ENCODE peak calls at places on chromosomes 1 and 21, in ten cellular contexts. One of them, this sample, is unnamed.

GRCh38 chr1:26728645-26729044 is 32.8 kb downstream of the ARID1A start:
- DNase-seq in GM23248: no peak
- DNase-seq in iPS-NIHi11: no peak
- DNase-seq in CD4-positive, alpha-beta memory T cell: no peak
- DNase-seq in right lobe of liver: no peak
- DNase-seq in EL: no peak
- DNase-seq in RPMI8226: no peak
- DNase-seq in RWPE1: no peak
- DNase-seq in H54: no peak
- DNase-seq in NCI-H1105: no peak
- DNase-seq in this sample: no peak

GRCh38 chr1:184604152-184604900 is 150.3 kb downstream of the EDEM3 start:
- DNase-seq in RPMI8226: no peak
- DNase-seq in iPS-NIHi11: no peak
- DNase-seq in RWPE1: no peak
- DNase-seq in EL: no peak
- DNase-seq in right lobe of liver: no peak
- DNase-seq in GM23248: peak; percentile 11
- DNase-seq in H54: no peak
- DNase-seq in NCI-H1105: no peak
- DNase-seq in CD4-positive, alpha-beta memory T cell: no peak
- DNase-seq in this sample: no peak

GRCh38 chr21:37224861-37225260 is 42.3 kb downstream of the VPS26C start:
- DNase-seq in EL: no peak
- DNase-seq in RPMI8226: no peak
- DNase-seq in iPS-NIHi11: no peak
- DNase-seq in RWPE1: no peak
- DNase-seq in H54: no peak
- DNase-seq in CD4-positive, alpha-beta memory T cell: no peak
- DNase-seq in GM23248: no peak
- DNase-seq in right lobe of liver: no peak
- DNase-seq in NCI-H1105: no peak
- DNase-seq in this sample: no peak

GRCh38 chr1:91026320-91026719 is 4.5 kb upstream of the ZNF644 start:
- DNase-seq in iPS-NIHi11: no peak
- DNase-seq in EL: no peak
- DNase-seq in H54: no peak
- DNase-seq in RWPE1: no peak
- DNase-seq in GM23248: no peak
- DNase-seq in RPMI8226: no peak
- DNase-seq in right lobe of liver: no peak
- DNase-seq in CD4-positive, alpha-beta memory T cell: no peak
- DNase-seq in NCI-H1105: no peak
- DNase-seq in this sample: no peak

GRCh38 chr1:112263464-112263863 is 132.6 kb upstream of the CTTNBP2NL start:
- DNase-seq in NCI-H1105: no peak
- DNase-seq in H54: peak; percentile 37
- DNase-seq in right lobe of liver: no peak
- DNase-seq in GM23248: peak; percentile 75
- DNase-seq in CD4-positive, alpha-beta memory T cell: no peak
- DNase-seq in RPMI8226: no peak
- DNase-seq in iPS-NIHi11: no peak
- DNase-seq in RWPE1: peak; percentile 3
- DNase-seq in EL: peak; percentile 9
- DNase-seq in this sample: peak; percentile 75

GRCh38 chr1:168428063-168428731 is 115.6 kb downstream of the XCL2 start:
- DNase-seq in RPMI8226: no peak
- DNase-seq in NCI-H1105: no peak
- DNase-seq in right lobe of liver: no peak
- DNase-seq in CD4-positive, alpha-beta memory T cell: no peak
- DNase-seq in GM23248: peak; percentile 54
- DNase-seq in RWPE1: no peak
- DNase-seq in iPS-NIHi11: peak; percentile 45
- DNase-seq in H54: no peak
- DNase-seq in EL: peak; percentile 58
- DNase-seq in this sample: peak; percentile 85

GRCh38 chr1:223886516-223886921 is 40.8 kb upstream of the TP53BP2 start:
- DNase-seq in right lobe of liver: peak; percentile 41
- DNase-seq in NCI-H1105: no peak
- DNase-seq in H54: no peak
- DNase-seq in EL: peak; percentile 11
- DNase-seq in GM23248: peak; percentile 1
- DNase-seq in iPS-NIHi11: no peak
- DNase-seq in RWPE1: peak; percentile 26
- DNase-seq in CD4-positive, alpha-beta memory T cell: no peak
- DNase-seq in RPMI8226: no peak
- DNase-seq in this sample: no peak

GRCh38 chr1:161843156-161843555 is 77.0 kb downstream of the ATF6 start:
- DNase-seq in RPMI8226: no peak
- DNase-seq in right lobe of liver: no peak
- DNase-seq in H54: no peak
- DNase-seq in EL: no peak
- DNase-seq in CD4-positive, alpha-beta memory T cell: no peak
- DNase-seq in iPS-NIHi11: no peak
- DNase-seq in GM23248: peak; percentile 40
- DNase-seq in NCI-H1105: no peak
- DNase-seq in RWPE1: no peak
- DNase-seq in this sample: peak; percentile 69

GRCh38 chr1:25806418-25806817 is 6.4 kb downstream of the SELENON start:
- DNase-seq in right lobe of liver: no peak
- DNase-seq in RWPE1: no peak
- DNase-seq in iPS-NIHi11: no peak
- DNase-seq in CD4-positive, alpha-beta memory T cell: no peak
- DNase-seq in EL: peak; percentile 61
- DNase-seq in GM23248: peak; percentile 78
- DNase-seq in NCI-H1105: no peak
- DNase-seq in H54: no peak
- DNase-seq in RPMI8226: no peak
- DNase-seq in this sample: peak; percentile 64

GRCh38 chr1:204828352-204828850 is 42.3 kb upstream of the NFASC start:
- DNase-seq in RPMI8226: peak; percentile 66
- DNase-seq in RWPE1: peak; percentile 79
- DNase-seq in EL: peak; percentile 75
- DNase-seq in H54: peak; percentile 87
- DNase-seq in right lobe of liver: peak; percentile 46
- DNase-seq in GM23248: peak; percentile 96
- DNase-seq in CD4-positive, alpha-beta memory T cell: no peak
- DNase-seq in iPS-NIHi11: peak; percentile 97
- DNase-seq in NCI-H1105: peak; percentile 84
- DNase-seq in this sample: peak; percentile 54

GRCh38 chr1:201119206-201119814 is 7.1 kb upstream of the CACNA1S start:
- DNase-seq in H54: peak; percentile 82
- DNase-seq in RWPE1: peak; percentile 45
- DNase-seq in RPMI8226: peak; percentile 73
- DNase-seq in GM23248: peak; percentile 68
- DNase-seq in EL: peak; percentile 46
- DNase-seq in right lobe of liver: no peak
- DNase-seq in CD4-positive, alpha-beta memory T cell: peak; percentile 35
- DNase-seq in iPS-NIHi11: peak; percentile 76
- DNase-seq in NCI-H1105: no peak
- DNase-seq in this sample: peak; percentile 19

GRCh38 chr1:200290010-200290685 is 119.7 kb downstream of the ZNF281 start:
- DNase-seq in CD4-positive, alpha-beta memory T cell: no peak
- DNase-seq in RWPE1: peak; percentile 21
- DNase-seq in iPS-NIHi11: peak; percentile 44
- DNase-seq in NCI-H1105: no peak
- DNase-seq in right lobe of liver: no peak
- DNase-seq in RPMI8226: peak; percentile 37
- DNase-seq in EL: peak; percentile 24
- DNase-seq in H54: no peak
- DNase-seq in GM23248: peak; percentile 29
- DNase-seq in this sample: no peak

GRCh38 chr21:20943476-20944085 is 54.6 kb upstream of the NCAM2 start:
- DNase-seq in H54: no peak
- DNase-seq in right lobe of liver: no peak
- DNase-seq in EL: no peak
- DNase-seq in RPMI8226: no peak
- DNase-seq in RWPE1: no peak
- DNase-seq in iPS-NIHi11: no peak
- DNase-seq in GM23248: no peak
- DNase-seq in CD4-positive, alpha-beta memory T cell: no peak
- DNase-seq in NCI-H1105: no peak
- DNase-seq in this sample: no peak

GRCh38 chr1:115515270-115515669 is 126.5 kb upstream of the VANGL1 start:
- DNase-seq in CD4-positive, alpha-beta memory T cell: no peak
- DNase-seq in NCI-H1105: no peak
- DNase-seq in EL: no peak
- DNase-seq in RWPE1: no peak
- DNase-seq in right lobe of liver: no peak
- DNase-seq in iPS-NIHi11: no peak
- DNase-seq in GM23248: no peak
- DNase-seq in H54: no peak
- DNase-seq in RPMI8226: no peak
- DNase-seq in this sample: no peak

GRCh38 chr1:234958066-234958701 is 170.5 kb downstream of the TOMM20 start:
- DNase-seq in RWPE1: no peak
- DNase-seq in iPS-NIHi11: peak; percentile 21
- DNase-seq in EL: no peak
- DNase-seq in NCI-H1105: no peak
- DNase-seq in right lobe of liver: peak; percentile 57
- DNase-seq in RPMI8226: no peak
- DNase-seq in GM23248: no peak
- DNase-seq in CD4-positive, alpha-beta memory T cell: no peak
- DNase-seq in H54: no peak
- DNase-seq in this sample: no peak

GRCh38 chr1:6384962-6385672 is 8.4 kb downstream of the ACOT7 start:
- DNase-seq in CD4-positive, alpha-beta memory T cell: no peak
- DNase-seq in RWPE1: peak; percentile 32
- DNase-seq in iPS-NIHi11: no peak
- DNase-seq in RPMI8226: no peak
- DNase-seq in right lobe of liver: no peak
- DNase-seq in GM23248: no peak
- DNase-seq in EL: no peak
- DNase-seq in H54: no peak
- DNase-seq in NCI-H1105: peak; percentile 58
- DNase-seq in this sample: peak; percentile 31

GRCh38 chr21:44911384-44912157 is 9.1 kb downstream of the ITGB2 start:
- DNase-seq in RWPE1: no peak
- DNase-seq in RPMI8226: peak; percentile 96
- DNase-seq in NCI-H1105: peak; percentile 88
- DNase-seq in GM23248: no peak
- DNase-seq in EL: no peak
- DNase-seq in right lobe of liver: peak; percentile 82
- DNase-seq in CD4-positive, alpha-beta memory T cell: peak; percentile 79
- DNase-seq in H54: peak; percentile 76
- DNase-seq in iPS-NIHi11: no peak
- DNase-seq in this sample: no peak

GRCh38 chr1:228318823-228319241 is 87.8 kb downstream of the TRIM11 start:
- DNase-seq in H54: no peak
- DNase-seq in GM23248: no peak
- DNase-seq in CD4-positive, alpha-beta memory T cell: no peak
- DNase-seq in RWPE1: no peak
- DNase-seq in NCI-H1105: no peak
- DNase-seq in iPS-NIHi11: no peak
- DNase-seq in right lobe of liver: no peak
- DNase-seq in EL: no peak
- DNase-seq in RPMI8226: no peak
- DNase-seq in this sample: no peak

GRCh38 chr1:241810769-241811402 is 37.1 kb upstream of the EXO1 start:
- DNase-seq in H54: no peak
- DNase-seq in EL: no peak
- DNase-seq in CD4-positive, alpha-beta memory T cell: no peak
- DNase-seq in RWPE1: no peak
- DNase-seq in right lobe of liver: no peak
- DNase-seq in NCI-H1105: no peak
- DNase-seq in GM23248: no peak
- DNase-seq in iPS-NIHi11: no peak
- DNase-seq in RPMI8226: peak; percentile 22
- DNase-seq in this sample: no peak

GRCh38 chr1:165116732-165117131 is 239.8 kb downstream of the LMX1A start:
- DNase-seq in H54: peak; percentile 66
- DNase-seq in right lobe of liver: no peak
- DNase-seq in GM23248: peak; percentile 95
- DNase-seq in RWPE1: peak; percentile 88
- DNase-seq in CD4-positive, alpha-beta memory T cell: no peak
- DNase-seq in NCI-H1105: no peak
- DNase-seq in RPMI8226: no peak
- DNase-seq in EL: peak; percentile 85
- DNase-seq in iPS-NIHi11: no peak
- DNase-seq in this sample: peak; percentile 59

GRCh38 chr1:2945821-2946231 is 75.4 kb upstream of the ACTRT2 start:
- DNase-seq in GM23248: no peak
- DNase-seq in RWPE1: no peak
- DNase-seq in NCI-H1105: no peak
- DNase-seq in RPMI8226: no peak
- DNase-seq in CD4-positive, alpha-beta memory T cell: no peak
- DNase-seq in iPS-NIHi11: no peak
- DNase-seq in EL: no peak
- DNase-seq in right lobe of liver: peak; percentile 10
- DNase-seq in H54: no peak
- DNase-seq in this sample: no peak

GRCh38 chr1:210706246-210706645 is 377.5 kb downstream of the HHAT start:
- DNase-seq in GM23248: no peak
- DNase-seq in NCI-H1105: no peak
- DNase-seq in RWPE1: no peak
- DNase-seq in iPS-NIHi11: no peak
- DNase-seq in right lobe of liver: no peak
- DNase-seq in EL: no peak
- DNase-seq in CD4-positive, alpha-beta memory T cell: no peak
- DNase-seq in H54: no peak
- DNase-seq in RPMI8226: no peak
- DNase-seq in this sample: no peak

GRCh38 chr1:11072216-11072917 is 12.5 kb upstream of the SRM start:
- DNase-seq in RWPE1: no peak
- DNase-seq in RPMI8226: no peak
- DNase-seq in right lobe of liver: no peak
- DNase-seq in NCI-H1105: peak; percentile 64
- DNase-seq in iPS-NIHi11: peak; percentile 41
- DNase-seq in GM23248: no peak
- DNase-seq in CD4-positive, alpha-beta memory T cell: no peak
- DNase-seq in EL: no peak
- DNase-seq in H54: no peak
- DNase-seq in this sample: no peak